ENCODE peak calls at places on chromosomes 5 and 9, in six cellular contexts. U is hepatocyte, P is lower lobe of right lung, R is right lobe of liver, S is RWPE1, L is left ventricle myocardium inferior. N is an unnamed sample.

GRCh38 chr9:130319300-130319699 is 53.7 kb downstream of the HMCN2 start:
- DNase-seq in U (no peak), S (no peak), P (no peak), R (peak), L (no peak), N (no peak)

GRCh38 chr5:129094924-129095797 is 612 bp downstream of the ISOC1 start:
- DNase-seq in R (peak), L (peak), P (peak), U (peak), S (peak), N (peak)

GRCh38 chr9:136105398-136106135 is 10.5 kb upstream of the NACC2 start:
- DNase-seq in R (no peak), S (no peak), U (no peak), P (no peak), L (peak), N (no peak)

GRCh38 chr5:57779383-57780223 is 297.0 kb upstream of the ACTBL2 start:
- DNase-seq in U (peak), L (peak), S (peak), R (peak), P (no peak), N (no peak)

GRCh38 chr5:79107020-79107796 is 4.4 kb upstream of the BHMT start:
- DNase-seq in U (peak), P (no peak), R (no peak), L (no peak), S (no peak), N (no peak)

GRCh38 chr5:172052454-172053236 is 46.2 kb upstream of the FBXW11 start:
- DNase-seq in P (no peak), S (no peak), R (no peak), L (peak), U (no peak), N (no peak)

GRCh38 chr5:178113141-178113787 is at the start of gene N4BP3:
- DNase-seq in R (no peak), U (peak), S (peak), P (peak), L (no peak), N (peak)

GRCh38 chr9:127450170-127450830 is 906 bp downstream of the RPL12 start:
- DNase-seq in L (no peak), U (peak), P (no peak), S (no peak), R (no peak), N (no peak)

DNA sequence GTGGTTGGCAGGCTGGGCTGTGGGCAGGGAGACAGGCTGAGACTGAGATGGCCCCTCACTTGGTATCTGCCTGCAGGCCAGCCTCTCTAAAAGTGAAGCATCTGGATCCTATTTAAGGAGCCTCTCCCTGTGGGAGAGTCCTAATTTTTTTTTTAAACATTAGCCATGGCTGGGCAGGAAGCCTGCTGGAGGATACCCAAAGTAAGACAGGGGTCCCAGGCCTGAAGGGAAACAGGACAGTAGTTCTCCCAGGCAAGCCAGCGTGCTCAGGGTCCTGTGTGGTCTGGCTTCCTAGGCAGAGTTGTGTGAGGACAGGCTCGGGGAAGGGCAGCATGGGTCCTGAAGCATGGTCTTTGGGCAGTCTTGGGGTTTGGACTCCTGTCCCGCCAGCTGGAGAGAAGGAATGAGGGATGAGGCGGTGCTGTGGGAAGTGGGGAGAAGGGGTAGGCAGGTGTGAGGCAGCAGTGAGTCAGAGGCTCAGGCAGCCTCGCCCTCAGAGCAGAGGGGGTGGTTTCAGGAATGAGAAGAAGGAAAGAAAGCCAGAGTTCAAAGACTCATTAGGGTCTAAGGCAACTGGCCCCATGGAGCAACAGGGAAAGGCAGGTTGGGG is 242.0 kb downstream of the FSTL4 start:
- DNase-seq in P (no peak), S (peak), U (peak), L (no peak), R (no peak), N (no peak)
- TF ChIP-seq CTCF in P (no peak), S (no peak), U (no peak), L (no peak), R (no peak), N (no peak)

GRCh38 chr5:137019229-137019628 is 479.9 kb downstream of the SPOCK1 start:
- DNase-seq in U (no peak), S (no peak), L (no peak), R (no peak), P (no peak), N (no peak)

GRCh38 chr5:137022043-137022442 is 477.1 kb downstream of the SPOCK1 start:
- DNase-seq in L (peak), U (no peak), P (no peak), S (no peak), R (no peak), N (no peak)

GRCh38 chr5:137015540-137016116 is 483.5 kb downstream of the SPOCK1 start:
- DNase-seq in S (no peak), P (no peak), U (no peak), R (no peak), L (no peak), N (no peak)

GRCh38 chr5:137014731-137015130 is 484.4 kb downstream of the SPOCK1 start:
- DNase-seq in L (no peak), R (no peak), U (no peak), S (no peak), P (no peak), N (no peak)

GRCh38 chr5:137016783-137017324 is 482.3 kb downstream of the SPOCK1 start:
- DNase-seq in R (no peak), L (no peak), S (no peak), U (no peak), P (no peak), N (no peak)
- TF ChIP-seq CTCF in R (no peak), L (no peak), S (no peak), U (no peak), P (no peak), N (no peak)

GRCh38 chr9:8856686-8857329 is 1057.2 kb upstream of the DMAC1 start:
- DNase-seq in L (no peak), S (no peak), R (no peak), U (peak), P (no peak), N (no peak)
- TF ChIP-seq CTCF in L (no peak), S (no peak), R (no peak), U (no peak), P (no peak), N (no peak)

GRCh38 chr9:134475051-134475790 is 149.0 kb downstream of the RXRA start:
- DNase-seq in R (no peak), P (peak), U (peak), L (peak), S (no peak), N (no peak)
- TF ChIP-seq CTCF in R (no peak), P (no peak), U (peak), L (peak), S (no peak), N (peak)

GRCh38 chr5:148687871-148688270 is 33.5 kb upstream of the HTR4 start:
- DNase-seq in U (no peak), S (no peak), L (no peak), P (no peak), R (no peak), N (no peak)

GRCh38 chr5:148684528-148684927 is 30.2 kb upstream of the HTR4 start:
- DNase-seq in S (no peak), L (no peak), U (no peak), P (no peak), R (no peak), N (no peak)

GRCh38 chr5:148685520-148686134 is 31.3 kb upstream of the HTR4 start:
- DNase-seq in R (peak), U (no peak), P (no peak), L (no peak), S (no peak), N (no peak)

GRCh38 chr5:148688787-148689186 is 34.5 kb upstream of the HTR4 start:
- DNase-seq in L (no peak), S (no peak), U (no peak), P (no peak), R (no peak), N (no peak)

DNA sequence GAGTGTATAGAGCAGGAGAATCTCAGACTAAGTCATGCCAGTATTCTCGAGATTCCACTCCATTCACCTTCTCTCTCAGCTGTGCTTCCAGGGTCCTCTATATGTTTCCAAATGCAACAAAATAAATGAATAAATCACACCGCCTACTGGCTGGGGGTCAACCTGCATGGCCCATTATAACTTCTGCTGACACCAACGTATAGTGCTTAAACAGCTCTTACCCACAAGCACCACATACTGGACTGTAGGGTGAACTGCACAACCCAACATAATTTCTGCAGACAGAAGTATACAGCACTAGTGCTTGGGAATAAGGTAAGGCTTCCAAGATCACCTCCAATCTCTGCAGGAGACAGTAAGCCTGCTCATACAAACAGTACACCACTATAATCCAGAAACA is 33.1 kb upstream of the HTR4 start:
- DNase-seq in S (no peak), P (no peak), R (no peak), L (no peak), U (peak), N (no peak)
- TF ChIP-seq CTCF in S (no peak), P (no peak), R (peak), L (no peak), U (peak), N (no peak)

N was measured in upper lobe of right lung.